ENCODE peak calls at places on chromosomes 6 and 20, in four cellular contexts. One of them, this sample, is unnamed.
A peak's percentile ranks its signal among the peaks of the same experiment; 100 is the strongest.

GRCh38 chr6:164040994-164041393 is 626.5 kb downstream of the QKI start:
- DNase-seq in HepG2: no peak
- DNase-seq in H1: no peak
- DNase-seq in GM12878: no peak
- DNase-seq in this sample: no peak

GRCh38 chr6:153778216-153778615 is 260.8 kb upstream of the OPRM1 start:
- DNase-seq in HepG2: no peak
- DNase-seq in H1: no peak
- DNase-seq in GM12878: no peak
- DNase-seq in this sample: no peak

GRCh38 chr6:166619912-166620311 is 7.1 kb downstream of the RPS6KA2 start:
- DNase-seq in HepG2: no peak
- DNase-seq in H1: no peak
- DNase-seq in GM12878: no peak
- DNase-seq in this sample: no peak

GRCh38 chr20:3766381-3766780 is 1.2 kb downstream of the ADISSP start:
- DNase-seq in HepG2: no peak
- DNase-seq in H1: no peak
- DNase-seq in GM12878: no peak
- DNase-seq in this sample: no peak

GRCh38 chr6:162198925-162199324 is 528.6 kb downstream of the PRKN start:
- DNase-seq in HepG2: peak; percentile 3
- DNase-seq in H1: no peak
- DNase-seq in GM12878: no peak
- DNase-seq in this sample: no peak

GRCh38 chr20:8414611-8415274 is 282.7 kb downstream of the PLCB1 start:
- DNase-seq in HepG2: peak; percentile 81
- DNase-seq in H1: no peak
- DNase-seq in GM12878: peak; percentile 61
- DNase-seq in this sample: no peak

GRCh38 chr6:96909826-96910225 is 12.1 kb upstream of the NDUFAF4 start:
- DNase-seq in HepG2: no peak
- DNase-seq in H1: no peak
- DNase-seq in GM12878: no peak
- DNase-seq in this sample: no peak

GRCh38 chr6:80440496-80441160 is 334.2 kb downstream of the BCKDHB start:
- DNase-seq in HepG2: no peak
- DNase-seq in H1: no peak
- DNase-seq in GM12878: no peak
- DNase-seq in this sample: no peak

GRCh38 chr6:21769405-21769851 is 175.9 kb downstream of the SOX4 start:
- DNase-seq in HepG2: no peak
- DNase-seq in H1: no peak
- DNase-seq in GM12878: no peak
- DNase-seq in this sample: peak; percentile 66

GRCh38 chr6:32439708-32440214 is at the start of gene HLA-DRA:
- DNase-seq in HepG2: peak; percentile 31
- DNase-seq in H1: no peak
- DNase-seq in GM12878: peak; percentile 99
- DNase-seq in this sample: no peak

GRCh38 chr20:5463007-5463686 is 146.4 kb upstream of the PROKR2 start:
- DNase-seq in HepG2: no peak
- DNase-seq in H1: no peak
- DNase-seq in GM12878: no peak
- DNase-seq in this sample: no peak

GRCh38 chr6:127342296-127342945 is 988 bp downstream of the ECHDC1 start:
- DNase-seq in HepG2: peak; percentile 85
- DNase-seq in H1: no peak
- DNase-seq in GM12878: no peak
- DNase-seq in this sample: no peak

GRCh38 chr6:73870907-73871306 is 174.9 kb downstream of the CD109 start:
- DNase-seq in HepG2: no peak
- DNase-seq in H1: no peak
- DNase-seq in GM12878: no peak
- DNase-seq in this sample: no peak

GRCh38 chr6:111722220-111722731 is 116.6 kb upstream of the TRAF3IP2 start:
- DNase-seq in HepG2: no peak
- DNase-seq in H1: no peak
- DNase-seq in GM12878: no peak
- DNase-seq in this sample: no peak

GRCh38 chr6:75334266-75335040 is 49.9 kb upstream of the TMEM30A start:
- DNase-seq in HepG2: no peak
- DNase-seq in H1: peak; percentile 82
- DNase-seq in GM12878: no peak
- DNase-seq in this sample: peak; percentile 91

GRCh38 chr20:50655325-50655880 is 35.9 kb downstream of the RIPOR3 start:
- DNase-seq in HepG2: no peak
- DNase-seq in H1: no peak
- DNase-seq in GM12878: no peak
- DNase-seq in this sample: no peak

GRCh38 chr20:4490595-4491280 is 231.0 kb upstream of the PRND start:
- DNase-seq in HepG2: no peak
- DNase-seq in H1: no peak
- DNase-seq in GM12878: no peak
- DNase-seq in this sample: no peak

GRCh38 chr6:90080876-90081464 is 186.7 kb downstream of the GJA10 start:
- DNase-seq in HepG2: no peak
- DNase-seq in H1: no peak
- DNase-seq in GM12878: peak; percentile 15
- DNase-seq in this sample: no peak

GRCh38 chr20:31705598-31706597 is 16.8 kb downstream of the BCL2L1 start:
- DNase-seq in HepG2: peak; percentile 40
- DNase-seq in H1: no peak
- DNase-seq in GM12878: no peak
- DNase-seq in this sample: no peak

GRCh38 chr6:4102687-4103244 is 23.8 kb upstream of the FAM217A start:
- DNase-seq in HepG2: peak; percentile 98
- DNase-seq in H1: no peak
- DNase-seq in GM12878: no peak
- DNase-seq in this sample: no peak

GRCh38 chr6:3211681-3212080 is 15.8 kb downstream of the TUBB2B start:
- DNase-seq in HepG2: no peak
- DNase-seq in H1: no peak
- DNase-seq in GM12878: no peak
- DNase-seq in this sample: no peak

GRCh38 chr6:127855542-127856159 is 45.2 kb downstream of the THEMIS start:
- DNase-seq in HepG2: peak; percentile 24
- DNase-seq in H1: no peak
- DNase-seq in GM12878: no peak
- DNase-seq in this sample: no peak

GRCh38 chr6:101226677-101227135 is 166.8 kb upstream of the GRIK2 start:
- DNase-seq in HepG2: peak; percentile 20
- DNase-seq in H1: peak; percentile 85
- DNase-seq in GM12878: no peak
- DNase-seq in this sample: peak; percentile 64

GRCh38 chr6:158460602-158461092 is 99.2 kb upstream of the TMEM181 start:
- DNase-seq in HepG2: no peak
- DNase-seq in H1: no peak
- DNase-seq in GM12878: no peak
- DNase-seq in this sample: no peak

GRCh38 chr6:98477231-98477630 is 357.1 kb upstream of the POU3F2 start:
- DNase-seq in HepG2: no peak
- DNase-seq in H1: no peak
- DNase-seq in GM12878: no peak
- DNase-seq in this sample: no peak

GRCh38 chr6:16691328-16691727 is 69.9 kb downstream of the ATXN1 start:
- DNase-seq in HepG2: no peak
- DNase-seq in H1: no peak
- DNase-seq in GM12878: no peak
- DNase-seq in this sample: no peak

GRCh38 chr6:106158816-106159215 is 72.7 kb downstream of the PRDM1 start:
- DNase-seq in HepG2: no peak
- DNase-seq in H1: no peak
- DNase-seq in GM12878: no peak
- DNase-seq in this sample: no peak

GRCh38 chr6:157358287-157358686 is 22.7 kb upstream of the ZDHHC14 start:
- DNase-seq in HepG2: no peak
- DNase-seq in H1: no peak
- DNase-seq in GM12878: no peak
- DNase-seq in this sample: no peak

GRCh38 chr6:5398530-5398929 is 137.2 kb downstream of the FARS2 start:
- DNase-seq in HepG2: peak; percentile 35
- DNase-seq in H1: no peak
- DNase-seq in GM12878: no peak
- DNase-seq in this sample: no peak

GRCh38 chr6:38319259-38320255 is 320.2 kb downstream of the BTBD9 start:
- DNase-seq in HepG2: no peak
- DNase-seq in H1: no peak
- DNase-seq in GM12878: no peak
- DNase-seq in this sample: no peak

GRCh38 chr6:106360989-106361430 is 493 bp downstream of the CRYBG1 start:
- DNase-seq in HepG2: no peak
- DNase-seq in H1: peak; percentile 7
- DNase-seq in GM12878: no peak
- DNase-seq in this sample: no peak

GRCh38 chr6:11613858-11614257 is 76.3 kb downstream of the TMEM170B start:
- DNase-seq in HepG2: no peak
- DNase-seq in H1: no peak
- DNase-seq in GM12878: no peak
- DNase-seq in this sample: no peak

GRCh38 chr6:39428152-39428551 is 105.7 kb upstream of the KCNK16 start:
- DNase-seq in HepG2: no peak
- DNase-seq in H1: no peak
- DNase-seq in GM12878: no peak
- DNase-seq in this sample: no peak
- TF ChIP-seq SUZ12 in HepG2: no peak
- TF ChIP-seq SUZ12 in H1: no peak
- TF ChIP-seq SUZ12 in GM12878: no peak
- TF ChIP-seq SUZ12 in this sample: no peak

GRCh38 chr6:20235041-20235440 is 22.8 kb upstream of the MBOAT1 start:
- DNase-seq in HepG2: no peak
- DNase-seq in H1: no peak
- DNase-seq in GM12878: no peak
- DNase-seq in this sample: no peak
- H3K27me3 ChIP-seq in HepG2: no peaks in the 10 kb centered on the region
- H3K27me3 ChIP-seq in H1: no peaks in the 10 kb centered on the region
- H3K27me3 ChIP-seq in GM12878: no peaks in the 10 kb centered on the region
- H3K27me3 ChIP-seq in this sample: no peaks in the 10 kb centered on the region

GRCh38 chr6:169451065-169451840 is 197.6 kb upstream of the THBS2 start:
- DNase-seq in HepG2: no peak
- DNase-seq in H1: no peak
- DNase-seq in GM12878: no peak
- DNase-seq in this sample: no peak

GRCh38 chr6:169454204-169454871 is 200.7 kb upstream of the THBS2 start:
- DNase-seq in HepG2: peak; percentile 11
- DNase-seq in H1: no peak
- DNase-seq in GM12878: no peak
- DNase-seq in this sample: no peak

GRCh38 chr6:169453221-169453620 is 199.6 kb upstream of the THBS2 start:
- DNase-seq in HepG2: no peak
- DNase-seq in H1: no peak
- DNase-seq in GM12878: no peak
- DNase-seq in this sample: no peak

GRCh38 chr6:169452869-169453186 is 199.2 kb upstream of the THBS2 start:
- DNase-seq in HepG2: no peak
- DNase-seq in H1: no peak
- DNase-seq in GM12878: no peak
- DNase-seq in this sample: no peak

GRCh38 chr6:169452117-169452868 is 198.6 kb upstream of the THBS2 start:
- DNase-seq in HepG2: no peak
- DNase-seq in H1: no peak
- DNase-seq in GM12878: no peak
- DNase-seq in this sample: no peak
- TF ChIP-seq SUZ12 in HepG2: no peak
- TF ChIP-seq SUZ12 in H1: no peak
- TF ChIP-seq SUZ12 in GM12878: no peak
- TF ChIP-seq SUZ12 in this sample: no peak

DNA sequence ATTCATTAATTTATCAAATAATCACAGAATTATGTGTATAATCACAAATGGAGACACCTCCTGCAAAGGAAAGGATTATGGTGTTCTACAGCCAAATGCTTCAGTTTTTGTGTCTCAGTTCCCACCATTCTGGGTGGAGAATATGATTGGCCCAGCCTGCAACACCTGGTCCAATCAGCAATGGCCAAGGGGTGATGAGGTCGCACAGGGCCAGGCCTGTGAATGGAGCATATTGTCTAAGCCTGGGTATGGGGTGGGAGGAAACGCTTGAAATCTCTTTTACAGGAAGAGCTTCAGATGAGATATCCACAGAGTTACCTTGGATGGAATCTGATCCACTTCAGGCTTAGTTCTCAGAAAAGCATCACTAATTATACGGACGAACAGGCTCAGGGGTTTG is 271.6 kb downstream of the DHX35 start:
- DNase-seq in HepG2: no peak
- DNase-seq in H1: no peak
- DNase-seq in GM12878: no peak
- DNase-seq in this sample: no peak
- H3K27me3 ChIP-seq in HepG2: peaks cover 5% of the 10 kb centered on the region
- H3K27me3 ChIP-seq in H1: no peaks in the 10 kb centered on the region
- H3K27me3 ChIP-seq in GM12878: no peaks in the 10 kb centered on the region
- H3K27me3 ChIP-seq in this sample: no peaks in the 10 kb centered on the region

GRCh38 chr6:143158113-143158581 is 97.5 kb downstream of the AIG1 start:
- DNase-seq in HepG2: no peak
- DNase-seq in H1: no peak
- DNase-seq in GM12878: no peak
- DNase-seq in this sample: no peak

GRCh38 chr6:143160008-143160407 is 99.3 kb downstream of the AIG1 start:
- DNase-seq in HepG2: peak; percentile 9
- DNase-seq in H1: no peak
- DNase-seq in GM12878: no peak
- DNase-seq in this sample: no peak

GRCh38 chr6:143163621-143164020 is 102.9 kb downstream of the AIG1 start:
- DNase-seq in HepG2: no peak
- DNase-seq in H1: no peak
- DNase-seq in GM12878: no peak
- DNase-seq in this sample: no peak

GRCh38 chr6:143159001-143159400 is 98.3 kb downstream of the AIG1 start:
- DNase-seq in HepG2: no peak
- DNase-seq in H1: no peak
- DNase-seq in GM12878: no peak
- DNase-seq in this sample: no peak

DNA sequence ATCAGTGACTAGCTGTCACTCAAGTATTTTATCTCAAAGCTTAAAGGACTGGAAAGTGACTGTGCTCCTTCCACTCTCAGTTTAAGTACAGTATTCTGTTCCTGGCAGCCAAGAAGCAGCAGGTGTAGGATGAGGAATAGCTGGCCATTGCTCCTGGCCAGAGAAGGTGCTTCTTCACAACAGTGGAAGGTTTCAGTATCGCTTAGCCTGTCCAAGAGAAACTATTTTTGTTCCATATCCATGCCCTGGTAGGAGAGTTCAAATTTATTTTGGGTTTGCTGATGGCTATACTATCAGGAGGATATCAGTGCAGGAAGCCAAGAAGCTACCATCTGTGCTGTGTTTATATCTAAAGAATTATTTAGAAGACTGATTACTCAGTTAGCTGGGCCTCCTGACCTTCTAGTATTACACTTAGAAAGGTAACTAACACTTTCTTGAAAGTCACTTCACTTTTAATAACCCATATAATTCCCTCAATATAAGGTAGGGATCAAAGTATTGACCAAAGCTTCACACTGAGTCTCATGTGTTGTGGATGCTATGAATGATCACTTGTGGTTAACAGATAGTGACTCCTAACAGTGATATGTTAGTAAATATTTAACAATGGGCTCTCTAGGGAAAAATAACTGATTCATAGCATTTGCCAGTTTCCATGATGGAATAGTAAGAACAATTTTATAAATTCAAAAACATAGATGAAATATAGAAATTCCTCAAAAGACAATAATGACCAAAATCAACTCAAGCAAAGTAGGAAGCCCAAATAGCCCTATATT is 99.9 kb downstream of the AIG1 start:
- DNase-seq in HepG2: no peak
- DNase-seq in H1: no peak
- DNase-seq in GM12878: no peak
- DNase-seq in this sample: no peak
- TF ChIP-seq SUZ12 in HepG2: no peak
- TF ChIP-seq SUZ12 in H1: no peak
- TF ChIP-seq SUZ12 in GM12878: no peak
- TF ChIP-seq SUZ12 in this sample: no peak

This sample was measured in NT2/D1.